ENCODE peak calls at places on chromosomes 7 and 10, in eight cellular contexts. J is stimulated activated CD4-positive, alpha-beta T cell treated with anti-CD3 and anti-CD28 coated beads, Interleukin-1b, Interleukin-23, amount 100 ng/mL, for 4 hours; X is stimulated activated CD8-positive, alpha-beta memory T cell treated with anti-CD3 and anti-CD28 coated beads, Interleukin-4, amount 100 ng/mL, for 24 hours; W is GM19239; E is ovary; Y is stimulated activated naive CD8-positive, alpha-beta T cell treated with anti-CD3 and anti-CD28 coated beads, Interleukin-15, Interleukin-2, amounts not matched to agents 100 U/mL and 50 U/mL, for 24 hours; N is central memory CD8-positive, alpha-beta T cell; L is activated T-cell treated with anti-CD3 and anti-CD28 coated beads, Interleukin-2, amount 50 U/mL, for 1 hour. K is an unnamed sample.

GRCh38 chr7:157337316-157338149 is 729 bp downstream of the DNAJB6 start:
- DNase-seq in E (peak; percentile 83), J (peak; percentile 34), X (peak; percentile 54), N (peak; percentile 37), W (peak; percentile 58), L (peak; percentile 62), Y (peak; percentile 82), K (no peak)

GRCh38 chr10:76242956-76243355 is 811.5 kb downstream of the LRMDA start:
- DNase-seq in N (no peak), X (no peak), L (no peak), E (no peak), W (no peak), Y (no peak), J (no peak), K (no peak)

GRCh38 chr7:12594122-12594897 is 23.8 kb downstream of the SCIN start:
- DNase-seq in E (no peak), N (no peak), X (no peak), W (no peak), J (no peak), L (no peak), Y (no peak), K (no peak)

GRCh38 chr7:123308552-123308951 is 108.8 kb upstream of the SLC13A1 start:
- DNase-seq in N (no peak), Y (no peak), J (no peak), W (no peak), E (no peak), L (no peak), X (no peak), K (no peak)

GRCh38 chr10:15541376-15541775 is 170.3 kb upstream of the FAM171A1 start:
- DNase-seq in Y (no peak), L (no peak), E (no peak), N (no peak), W (no peak), J (no peak), X (no peak), K (no peak)

GRCh38 chr10:69443354-69443753 is 7.9 kb upstream of the TSPAN15 start:
- DNase-seq in Y (no peak), W (no peak), X (no peak), L (no peak), E (no peak), J (no peak), N (no peak), K (no peak)

GRCh38 chr7:106736508-106737201 is 75.7 kb upstream of the CCDC71L start:
- DNase-seq in N (no peak), L (no peak), Y (peak; percentile 33), E (no peak), W (peak; percentile 21), X (peak; percentile 4), J (peak; percentile 48), K (peak; percentile 59)

GRCh38 chr10:15439381-15439837 is 68.3 kb upstream of the FAM171A1 start:
- DNase-seq in L (no peak), J (no peak), N (no peak), Y (no peak), W (no peak), X (no peak), E (peak; percentile 62), K (no peak)

GRCh38 chr10:133401500-133401899 is 7.5 kb downstream of the MTG1 start:
- DNase-seq in X (no peak), Y (no peak), W (no peak), E (no peak), L (no peak), J (no peak), N (no peak), K (no peak)

GRCh38 chr7:135091717-135092116 is 56.2 kb upstream of the TMEM140 start:
- DNase-seq in W (no peak), X (no peak), E (no peak), L (no peak), J (no peak), N (no peak), Y (no peak), K (no peak)

GRCh38 chr10:130871406-130871805 is 440.1 kb downstream of the TCERG1L start:
- DNase-seq in E (no peak), W (no peak), N (no peak), L (no peak), X (no peak), J (no peak), Y (no peak), K (no peak)

GRCh38 chr7:91280604-91281003 is 16.4 kb downstream of the FZD1 start:
- DNase-seq in E (no peak), N (no peak), W (no peak), Y (no peak), J (no peak), L (no peak), X (no peak), K (no peak)

GRCh38 chr7:68969571-68969970 is 628.7 kb upstream of the AUTS2 start:
- DNase-seq in N (no peak), Y (no peak), W (no peak), L (no peak), X (no peak), J (no peak), E (no peak), K (no peak)

GRCh38 chr7:108034586-108034985 is 31.6 kb upstream of the LAMB1 start:
- DNase-seq in J (no peak), L (no peak), X (no peak), E (no peak), N (no peak), W (no peak), Y (no peak), K (no peak)

GRCh38 chr7:117389871-117390270 is 37.4 kb downstream of the ASZ1 start:
- DNase-seq in Y (no peak), J (no peak), W (no peak), N (no peak), E (no peak), L (no peak), X (no peak), K (no peak)

GRCh38 chr7:767941-768729 is 41.1 kb upstream of the PRKAR1B start:
- DNase-seq in W (no peak), J (no peak), L (no peak), Y (no peak), N (no peak), E (peak; percentile 90), X (no peak), K (no peak)

GRCh38 chr7:126940723-126941307 is 311.9 kb downstream of the GRM8 start:
- DNase-seq in N (no peak), W (no peak), L (no peak), Y (no peak), J (no peak), X (no peak), E (no peak), K (no peak)

GRCh38 chr7:73429218-73429617 is 4.4 kb upstream of the FZD9 start:
- DNase-seq in X (no peak), N (no peak), Y (no peak), L (no peak), J (no peak), E (no peak), W (no peak), K (no peak)

GRCh38 chr10:122981066-122981464 is 864 bp downstream of the PSTK start:
- DNase-seq in J (no peak), E (no peak), N (no peak), X (no peak), W (no peak), L (no peak), Y (no peak), K (no peak)

GRCh38 chr10:71334228-71334791 is 15.3 kb downstream of the SLC29A3 start:
- DNase-seq in Y (no peak), E (peak; percentile 60), W (no peak), L (no peak), N (no peak), J (no peak), X (no peak), K (no peak)